ENCODE peak calls at places on chromosomes 6 and 20, in nine cellular contexts. One of them, this sample, is unnamed.

GRCh38 chr6:15953152-15953880 is 175.6 kb upstream of the MYLIP start:
- DNase-seq in SW 1271: no peak
- DNase-seq in NCI-H1694 treated with DMSO at 0.1 percent for 48 hours: no peak
- DNase-seq in lung microvascular endothelial cell: peak
- DNase-seq in activated effector memory CD4-positive, alpha-beta T cell treated with Interleukin-2 at 50 U/mL for 16 hours: no peak
- DNase-seq in substantia nigra: no peak
- DNase-seq in pancreas: no peak
- DNase-seq in SK-N-SH: no peak
- DNase-seq in NCI-H2227 treated with DMSO at 0.1 percent for 48 hours: no peak
- DNase-seq in this sample: no peak

GRCh38 chr6:133368664-133369063 is 127.5 kb downstream of the EYA4 start:
- DNase-seq in activated effector memory CD4-positive, alpha-beta T cell treated with Interleukin-2 at 50 U/mL for 16 hours: no peak
- DNase-seq in NCI-H1694 treated with DMSO at 0.1 percent for 48 hours: no peak
- DNase-seq in pancreas: no peak
- DNase-seq in SW 1271: no peak
- DNase-seq in substantia nigra: no peak
- DNase-seq in SK-N-SH: peak
- DNase-seq in lung microvascular endothelial cell: no peak
- DNase-seq in NCI-H2227 treated with DMSO at 0.1 percent for 48 hours: no peak
- DNase-seq in this sample: peak

GRCh38 chr20:37727247-37727956 is 33.6 kb downstream of the CTNNBL1 start:
- DNase-seq in lung microvascular endothelial cell: no peak
- DNase-seq in activated effector memory CD4-positive, alpha-beta T cell treated with Interleukin-2 at 50 U/mL for 16 hours: no peak
- DNase-seq in substantia nigra: no peak
- DNase-seq in NCI-H2227 treated with DMSO at 0.1 percent for 48 hours: peak
- DNase-seq in pancreas: no peak
- DNase-seq in SK-N-SH: no peak
- DNase-seq in SW 1271: no peak
- DNase-seq in NCI-H1694 treated with DMSO at 0.1 percent for 48 hours: no peak
- DNase-seq in this sample: no peak

GRCh38 chr6:20706293-20707165 is 172.3 kb downstream of the CDKAL1 start:
- DNase-seq in NCI-H2227 treated with DMSO at 0.1 percent for 48 hours: peak
- DNase-seq in pancreas: no peak
- DNase-seq in activated effector memory CD4-positive, alpha-beta T cell treated with Interleukin-2 at 50 U/mL for 16 hours: no peak
- DNase-seq in NCI-H1694 treated with DMSO at 0.1 percent for 48 hours: peak
- DNase-seq in SW 1271: no peak
- DNase-seq in lung microvascular endothelial cell: no peak
- DNase-seq in SK-N-SH: no peak
- DNase-seq in substantia nigra: no peak
- DNase-seq in this sample: peak

GRCh38 chr6:142440603-142441293 is 138.9 kb downstream of the ADGRG6 start:
- DNase-seq in NCI-H1694 treated with DMSO at 0.1 percent for 48 hours: no peak
- DNase-seq in activated effector memory CD4-positive, alpha-beta T cell treated with Interleukin-2 at 50 U/mL for 16 hours: no peak
- DNase-seq in lung microvascular endothelial cell: no peak
- DNase-seq in substantia nigra: no peak
- DNase-seq in SW 1271: no peak
- DNase-seq in pancreas: no peak
- DNase-seq in SK-N-SH: no peak
- DNase-seq in NCI-H2227 treated with DMSO at 0.1 percent for 48 hours: no peak
- DNase-seq in this sample: no peak

GRCh38 chr6:43262000-43262779 is 18.9 kb downstream of the TTBK1 start:
- DNase-seq in lung microvascular endothelial cell: no peak
- DNase-seq in NCI-H1694 treated with DMSO at 0.1 percent for 48 hours: no peak
- DNase-seq in NCI-H2227 treated with DMSO at 0.1 percent for 48 hours: no peak
- DNase-seq in SW 1271: no peak
- DNase-seq in substantia nigra: peak
- DNase-seq in pancreas: no peak
- DNase-seq in activated effector memory CD4-positive, alpha-beta T cell treated with Interleukin-2 at 50 U/mL for 16 hours: no peak
- DNase-seq in SK-N-SH: no peak
- DNase-seq in this sample: no peak

GRCh38 chr20:47334022-47334551 is 22.4 kb downstream of the ZMYND8 start:
- DNase-seq in activated effector memory CD4-positive, alpha-beta T cell treated with Interleukin-2 at 50 U/mL for 16 hours: no peak
- DNase-seq in NCI-H1694 treated with DMSO at 0.1 percent for 48 hours: no peak
- DNase-seq in substantia nigra: no peak
- DNase-seq in pancreas: no peak
- DNase-seq in NCI-H2227 treated with DMSO at 0.1 percent for 48 hours: no peak
- DNase-seq in SK-N-SH: no peak
- DNase-seq in lung microvascular endothelial cell: peak
- DNase-seq in SW 1271: peak
- DNase-seq in this sample: no peak

GRCh38 chr20:40513010-40513409 is 176.0 kb downstream of the MAFB start:
- DNase-seq in SW 1271: no peak
- DNase-seq in pancreas: no peak
- DNase-seq in NCI-H1694 treated with DMSO at 0.1 percent for 48 hours: no peak
- DNase-seq in lung microvascular endothelial cell: no peak
- DNase-seq in activated effector memory CD4-positive, alpha-beta T cell treated with Interleukin-2 at 50 U/mL for 16 hours: no peak
- DNase-seq in SK-N-SH: no peak
- DNase-seq in substantia nigra: no peak
- DNase-seq in NCI-H2227 treated with DMSO at 0.1 percent for 48 hours: no peak
- DNase-seq in this sample: no peak

GRCh38 chr20:62501801-62502495 is 26.2 kb upstream of the GATA5 start:
- DNase-seq in pancreas: no peak
- DNase-seq in NCI-H2227 treated with DMSO at 0.1 percent for 48 hours: no peak
- DNase-seq in NCI-H1694 treated with DMSO at 0.1 percent for 48 hours: no peak
- DNase-seq in substantia nigra: no peak
- DNase-seq in activated effector memory CD4-positive, alpha-beta T cell treated with Interleukin-2 at 50 U/mL for 16 hours: peak
- DNase-seq in SK-N-SH: no peak
- DNase-seq in lung microvascular endothelial cell: peak
- DNase-seq in SW 1271: no peak
- DNase-seq in this sample: no peak

GRCh38 chr6:53306819-53307347 is 41.9 kb downstream of the ELOVL5 start:
- DNase-seq in lung microvascular endothelial cell: no peak
- DNase-seq in NCI-H1694 treated with DMSO at 0.1 percent for 48 hours: no peak
- DNase-seq in SK-N-SH: no peak
- DNase-seq in activated effector memory CD4-positive, alpha-beta T cell treated with Interleukin-2 at 50 U/mL for 16 hours: no peak
- DNase-seq in pancreas: no peak
- DNase-seq in substantia nigra: no peak
- DNase-seq in NCI-H2227 treated with DMSO at 0.1 percent for 48 hours: no peak
- DNase-seq in SW 1271: no peak
- DNase-seq in this sample: no peak

GRCh38 chr6:7262037-7262461 is 51.0 kb downstream of the SSR1 start:
- DNase-seq in SK-N-SH: no peak
- DNase-seq in NCI-H1694 treated with DMSO at 0.1 percent for 48 hours: peak
- DNase-seq in pancreas: no peak
- DNase-seq in substantia nigra: peak
- DNase-seq in lung microvascular endothelial cell: no peak
- DNase-seq in SW 1271: no peak
- DNase-seq in activated effector memory CD4-positive, alpha-beta T cell treated with Interleukin-2 at 50 U/mL for 16 hours: no peak
- DNase-seq in NCI-H2227 treated with DMSO at 0.1 percent for 48 hours: no peak
- DNase-seq in this sample: no peak

GRCh38 chr6:3151705-3152104 is 5.6 kb downstream of the TUBB2A start:
- DNase-seq in NCI-H2227 treated with DMSO at 0.1 percent for 48 hours: no peak
- DNase-seq in SW 1271: no peak
- DNase-seq in lung microvascular endothelial cell: no peak
- DNase-seq in NCI-H1694 treated with DMSO at 0.1 percent for 48 hours: peak
- DNase-seq in SK-N-SH: no peak
- DNase-seq in pancreas: no peak
- DNase-seq in activated effector memory CD4-positive, alpha-beta T cell treated with Interleukin-2 at 50 U/mL for 16 hours: no peak
- DNase-seq in substantia nigra: no peak
- DNase-seq in this sample: no peak

GRCh38 chr6:107695061-107695715 is 128.9 kb downstream of the SCML4 start:
- DNase-seq in SK-N-SH: no peak
- DNase-seq in NCI-H1694 treated with DMSO at 0.1 percent for 48 hours: no peak
- DNase-seq in lung microvascular endothelial cell: no peak
- DNase-seq in pancreas: no peak
- DNase-seq in SW 1271: no peak
- DNase-seq in substantia nigra: no peak
- DNase-seq in activated effector memory CD4-positive, alpha-beta T cell treated with Interleukin-2 at 50 U/mL for 16 hours: no peak
- DNase-seq in NCI-H2227 treated with DMSO at 0.1 percent for 48 hours: no peak
- DNase-seq in this sample: no peak

GRCh38 chr6:10099648-10100047 is 315.2 kb downstream of the TFAP2A start:
- DNase-seq in activated effector memory CD4-positive, alpha-beta T cell treated with Interleukin-2 at 50 U/mL for 16 hours: no peak
- DNase-seq in NCI-H2227 treated with DMSO at 0.1 percent for 48 hours: no peak
- DNase-seq in NCI-H1694 treated with DMSO at 0.1 percent for 48 hours: no peak
- DNase-seq in SW 1271: no peak
- DNase-seq in lung microvascular endothelial cell: no peak
- DNase-seq in SK-N-SH: no peak
- DNase-seq in pancreas: no peak
- DNase-seq in substantia nigra: no peak
- DNase-seq in this sample: no peak

GRCh38 chr20:23304616-23305015 is 46.0 kb upstream of the NXT1 start:
- DNase-seq in NCI-H1694 treated with DMSO at 0.1 percent for 48 hours: no peak
- DNase-seq in lung microvascular endothelial cell: no peak
- DNase-seq in substantia nigra: no peak
- DNase-seq in activated effector memory CD4-positive, alpha-beta T cell treated with Interleukin-2 at 50 U/mL for 16 hours: no peak
- DNase-seq in SW 1271: no peak
- DNase-seq in pancreas: no peak
- DNase-seq in NCI-H2227 treated with DMSO at 0.1 percent for 48 hours: no peak
- DNase-seq in SK-N-SH: no peak
- DNase-seq in this sample: no peak

GRCh38 chr6:105310371-105310770 is 92.5 kb downstream of the PREP start:
- DNase-seq in lung microvascular endothelial cell: no peak
- DNase-seq in SW 1271: no peak
- DNase-seq in NCI-H1694 treated with DMSO at 0.1 percent for 48 hours: no peak
- DNase-seq in substantia nigra: no peak
- DNase-seq in pancreas: no peak
- DNase-seq in activated effector memory CD4-positive, alpha-beta T cell treated with Interleukin-2 at 50 U/mL for 16 hours: no peak
- DNase-seq in NCI-H2227 treated with DMSO at 0.1 percent for 48 hours: no peak
- DNase-seq in SK-N-SH: no peak
- DNase-seq in this sample: no peak